ENCODE peak calls at places on chromosomes 6 and 20, in six cellular contexts. L, V, Z, E, B and Y are unnamed samples.

GRCh38 chr6:147058786-147059434 is 145.3 kb upstream of the STXBP5 start:
- DNase-seq in L (no peak), V (no peak), B (no peak), Z (no peak), E (no peak), Y (peak)

GRCh38 chr20:52494244-52494643 is 302.7 kb upstream of the ZFP64 start:
- DNase-seq in L (no peak), V (no peak), E (no peak), B (no peak), Z (peak), Y (peak)

GRCh38 chr6:149316108-149316727 is 1.3 kb upstream of the TAB2 start:
- DNase-seq in V (no peak), E (no peak), Z (no peak), L (no peak), B (no peak), Y (no peak)

GRCh38 chr20:10719740-10720380 is 46.1 kb upstream of the JAG1 start:
- DNase-seq in B (no peak), E (no peak), L (no peak), Z (no peak), V (no peak), Y (no peak)

GRCh38 chr20:17856024-17856564 is 112.5 kb downstream of the SNX5 start:
- DNase-seq in V (no peak), E (no peak), B (peak), Z (no peak), L (no peak), Y (no peak)

GRCh38 chr6:26351544-26351953 is 13.4 kb upstream of the BTN3A2 start:
- DNase-seq in E (no peak), B (peak), V (no peak), Z (peak), L (no peak), Y (peak)

GRCh38 chr6:166683477-166683876 is 56.4 kb upstream of the RPS6KA2 start:
- DNase-seq in B (no peak), V (no peak), E (no peak), L (no peak), Z (peak), Y (peak)

GRCh38 chr20:35892871-35893270 is 61.4 kb downstream of the SCAND1 start:
- DNase-seq in V (no peak), B (no peak), E (no peak), L (no peak), Z (no peak), Y (no peak)

GRCh38 chr6:64012351-64013060 is 376.9 kb downstream of the PHF3 start:
- DNase-seq in B (peak), Z (no peak), V (no peak), E (no peak), L (no peak), Y (peak)

GRCh38 chr6:25670208-25670607 is 18.2 kb downstream of the SCGN start:
- DNase-seq in L (no peak), B (no peak), E (no peak), V (no peak), Z (no peak), Y (no peak)

GRCh38 chr20:32189691-32190607 is 17.6 kb downstream of the PLAGL2 start:
- DNase-seq in V (no peak), E (peak), Z (peak), B (no peak), L (peak), Y (no peak)

GRCh38 chr20:31840906-31841816 is 4.2 kb downstream of the FOXS1 start:
- DNase-seq in Z (no peak), B (no peak), E (no peak), L (no peak), V (no peak), Y (no peak)

GRCh38 chr6:1063671-1064355 is 248.1 kb upstream of the FOXQ1 start:
- DNase-seq in B (no peak), E (no peak), L (no peak), V (no peak), Z (no peak), Y (no peak)

GRCh38 chr6:43299338-43300293 is 1.6 kb downstream of the SLC22A7 start:
- DNase-seq in L (no peak), Z (no peak), B (no peak), E (no peak), V (no peak), Y (no peak)

GRCh38 chr6:121614115-121614514 is 178.7 kb downstream of the GJA1 start:
- DNase-seq in Z (no peak), V (no peak), E (no peak), L (no peak), B (no peak), Y (no peak)
- TF ChIP-seq CTCF in Z (no peak), V (no peak), E (no peak), L (no peak), B (no peak), Y (no peak)

GRCh38 chr6:27811383-27811782 is 100.8 kb downstream of the OR2B2 start:
- DNase-seq in V (no peak), B (peak), Z (no peak), E (no peak), L (no peak), Y (no peak)

GRCh38 chr6:27810768-27811298 is 101.4 kb downstream of the OR2B2 start:
- DNase-seq in L (no peak), B (no peak), E (no peak), V (no peak), Z (no peak), Y (peak)

GRCh38 chr6:27812078-27812804 is 100.0 kb downstream of the OR2B2 start:
- DNase-seq in B (no peak), L (no peak), V (no peak), E (no peak), Z (no peak), Y (no peak)

GRCh38 chr6:27809939-27810767 is 102.0 kb downstream of the OR2B2 start:
- DNase-seq in E (peak), L (peak), V (peak), B (peak), Z (peak), Y (peak)

DNA sequence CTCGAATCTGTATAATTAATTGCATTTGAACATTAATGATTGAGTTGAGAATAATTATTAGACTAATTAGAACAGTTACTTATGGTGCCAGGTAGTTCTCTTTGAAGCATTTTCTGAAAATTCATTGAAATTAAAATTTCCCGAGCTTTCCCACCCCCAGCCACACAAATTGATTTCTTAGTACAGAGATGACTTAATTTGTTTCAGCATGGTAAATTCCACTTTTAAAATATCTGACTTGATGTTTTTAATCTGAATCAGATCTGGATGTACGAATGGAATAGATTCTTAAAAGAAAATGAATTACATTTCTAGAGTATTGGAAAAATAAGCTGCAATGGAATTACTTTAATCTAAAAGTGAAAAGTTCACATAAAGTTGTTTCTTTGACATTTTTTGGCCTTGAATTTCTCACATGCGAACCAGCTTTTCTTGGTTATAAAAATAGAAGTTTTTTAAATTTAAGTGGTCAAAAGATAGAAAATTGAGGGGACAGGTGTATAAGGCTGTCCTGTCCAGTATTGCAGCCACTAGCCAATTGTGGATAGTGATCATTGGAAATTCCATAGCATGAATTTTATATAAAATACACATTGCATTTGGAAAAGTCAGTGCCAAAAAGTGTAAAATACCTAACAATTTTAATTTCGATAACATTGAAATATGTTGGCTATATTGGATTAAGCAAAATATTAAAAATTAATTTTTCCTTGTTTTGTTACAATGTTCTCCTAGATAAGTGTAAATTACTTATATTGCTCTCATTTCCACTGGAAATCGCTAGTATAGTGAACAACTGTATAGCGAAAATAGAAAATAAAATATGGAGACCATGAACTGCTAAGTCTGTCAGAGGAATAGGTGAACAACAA is 102.9 kb downstream of the OR2B2 start:
- DNase-seq in V (no peak), E (no peak), Z (no peak), B (no peak), L (no peak), Y (no peak)
- H3K4me3 ChIP-seq in V (peak), E (peak), Z (peak), B (peak), L (no peak), Y (peak)

GRCh38 chr6:151763938-151764680 is 43.4 kb upstream of the ESR1 start:
- DNase-seq in B (peak), V (no peak), L (peak), Z (peak), E (peak), Y (peak)

GRCh38 chr6:151762817-151763216 is 44.7 kb upstream of the ESR1 start:
- DNase-seq in V (no peak), E (no peak), L (no peak), B (no peak), Z (no peak), Y (no peak)

GRCh38 chr6:151765444-151765886 is 42.0 kb upstream of the ESR1 start:
- DNase-seq in B (peak), E (no peak), L (no peak), Z (peak), V (peak), Y (peak)

GRCh38 chr6:151760486-151760885 is 47.0 kb upstream of the ESR1 start:
- DNase-seq in Z (no peak), V (no peak), B (no peak), E (no peak), L (no peak), Y (no peak)

DNA sequence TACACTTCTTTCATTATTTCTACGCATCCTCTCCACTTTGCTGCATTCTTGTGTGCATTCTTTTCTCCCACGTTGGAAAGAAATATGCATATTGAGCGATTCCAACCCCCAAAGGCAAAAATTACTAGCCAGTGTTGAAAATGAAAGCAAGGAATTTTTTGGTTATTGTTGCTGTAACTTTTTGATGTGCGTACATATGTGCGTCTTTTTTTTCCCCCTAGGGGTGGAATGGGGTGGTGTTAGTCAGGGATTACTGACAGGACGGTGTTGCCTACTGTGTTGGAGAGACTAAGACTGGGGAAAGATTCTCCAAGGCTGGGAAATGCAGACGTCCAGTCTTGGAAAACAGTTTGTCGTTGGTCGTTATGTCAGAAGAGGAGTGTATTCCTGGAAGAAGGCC is 44.2 kb upstream of the ESR1 start:
- DNase-seq in L (no peak), V (no peak), B (no peak), Z (no peak), E (no peak), Y (peak)
- TF ChIP-seq CTCF in L (no peak), V (no peak), B (no peak), Z (no peak), E (peak), Y (no peak)

DNA sequence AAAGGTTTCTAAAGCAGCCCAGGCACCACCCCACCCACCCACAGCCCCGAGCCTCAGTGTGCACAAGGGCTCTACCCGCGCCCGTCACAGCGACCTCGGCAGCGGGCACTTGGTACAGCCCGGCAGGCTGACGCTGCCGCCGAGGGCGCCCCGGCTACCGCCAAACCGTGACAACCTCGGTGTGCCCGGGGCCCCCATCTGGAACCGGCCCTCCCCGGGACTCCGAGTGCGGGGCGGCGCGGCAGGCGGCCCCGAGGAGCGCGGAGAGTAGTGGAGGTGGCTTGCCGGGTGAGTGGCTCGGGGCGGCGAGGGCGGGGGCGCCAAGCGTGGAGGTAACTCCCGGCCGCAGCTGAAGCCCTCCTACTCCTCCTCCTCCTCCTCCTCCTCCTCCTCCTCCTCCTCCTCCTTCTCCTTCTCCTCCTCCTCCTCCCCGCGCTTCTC is at the start of gene ISM1:
- DNase-seq in B (no peak), Z (peak), V (no peak), E (no peak), L (peak), Y (no peak)
- H3K4me3 ChIP-seq in B (no peak), Z (peak), V (peak), E (peak), L (peak), Y (peak)

GRCh38 chr6:33069021-33069738 is 4.3 kb downstream of the HLA-DPA1 start:
- DNase-seq in V (no peak), E (no peak), Z (no peak), L (no peak), B (no peak), Y (no peak)
- TF ChIP-seq CTCF in V (no peak), E (no peak), Z (no peak), L (no peak), B (no peak), Y (no peak)

DNA sequence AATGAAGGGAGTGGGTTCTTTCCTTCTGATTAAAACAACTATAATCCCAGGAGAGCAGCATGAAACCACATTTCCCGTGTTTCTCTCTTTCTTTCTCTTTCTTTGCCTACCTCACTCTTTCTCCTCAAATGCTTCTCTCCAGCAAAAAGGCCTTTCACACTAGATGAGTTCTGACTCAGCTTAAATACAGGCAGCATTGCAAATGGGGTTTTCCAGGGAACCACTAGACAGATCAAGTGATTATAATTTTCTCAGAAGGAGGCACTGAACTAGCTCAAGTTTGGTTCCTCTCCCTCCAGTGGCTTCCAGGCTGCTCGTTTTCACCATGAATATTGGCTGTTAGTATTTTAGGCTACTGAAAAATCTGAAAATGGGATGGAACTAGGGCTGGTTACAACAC is 260.1 kb downstream of the MMUT start:
- DNase-seq in L (no peak), E (no peak), Z (no peak), B (no peak), V (no peak), Y (peak)
- H3K4me3 ChIP-seq in L (no peak), E (no peak), Z (no peak), B (no peak), V (no peak), Y (no peak)

GRCh38 chr20:47501483-47502270 is at the start of gene NCOA3:
- DNase-seq in Z (peak), L (peak), B (peak), V (peak), E (peak), Y (peak)
- TF ChIP-seq CTCF in Z (peak), L (no peak), B (peak), V (no peak), E (peak), Y (peak)